ENCODE peak calls at places on chromosome 22, in seven cellular contexts. J is foreskin fibroblast, V is AG04450, N is neural progenitor cell, K is heart left ventricle, R is fibroblast of mammary gland, U is fibroblast of pulmonary artery. B is an unnamed sample.

GRCh38 chr22:20238567-20239062 is 29.5 kb downstream of the RTN4R start:
- DNase-seq in J (peak; percentile 44), V (no peak), N (peak; percentile 85), K (peak; percentile 55), R (peak; percentile 9), U (no peak), B (no peak)

GRCh38 chr22:36439481-36440271 is 41.8 kb downstream of the TXN2 start:
- DNase-seq in J (peak; percentile 96), V (peak; percentile 88), N (no peak), K (peak; percentile 88), R (peak; percentile 95), U (peak; percentile 92), B (peak; percentile 70)

GRCh38 chr22:20096574-20097420 is 16.8 kb downstream of the DGCR8 start:
- DNase-seq in J (no peak), V (no peak), N (no peak), K (no peak), R (no peak), U (no peak), B (no peak)

GRCh38 chr22:41523464-41524221 is 20.6 kb downstream of the POLR3H start:
- DNase-seq in J (peak; percentile 78), V (peak; percentile 71), N (no peak), K (peak; percentile 45), R (peak; percentile 76), U (peak; percentile 29), B (peak; percentile 45)

GRCh38 chr22:43884600-43885318 is 7.1 kb downstream of the PNPLA5 start:
- DNase-seq in J (peak; percentile 76), V (no peak), N (peak; percentile 77), K (peak; percentile 58), R (peak; percentile 49), U (peak; percentile 50), B (peak; percentile 3)

GRCh38 chr22:25383278-25383820 is 163.9 kb downstream of the CRYBB2 start:
- DNase-seq in J (no peak), V (no peak), N (peak; percentile 35), K (no peak), R (no peak), U (no peak), B (no peak)

GRCh38 chr22:24978308-24978707 is 25.8 kb downstream of the KIAA1671 start:
- DNase-seq in J (no peak), V (no peak), N (no peak), K (no peak), R (no peak), U (no peak), B (no peak)

GRCh38 chr22:46958191-46958590 is 195.7 kb downstream of the TBC1D22A start:
- DNase-seq in J (no peak), V (no peak), N (no peak), K (no peak), R (no peak), U (no peak), B (no peak)

GRCh38 chr22:28943501-28943879 is 60.1 kb downstream of the ZNRF3 start:
- DNase-seq in J (no peak), V (no peak), N (no peak), K (no peak), R (no peak), U (no peak), B (no peak)

GRCh38 chr22:36940676-36941075 is 27.2 kb downstream of the CSF2RB start:
- DNase-seq in J (no peak), V (no peak), N (no peak), K (no peak), R (no peak), U (no peak), B (no peak)

GRCh38 chr22:18987765-18988164 is 51.7 kb upstream of the PRODH start:
- DNase-seq in J (no peak), V (no peak), N (peak; percentile 62), K (no peak), R (peak; percentile 2), U (no peak), B (no peak)

GRCh38 chr22:35150163-35151107 is 84.5 kb downstream of the ISX start:
- DNase-seq in J (peak; percentile 49), V (no peak), N (peak; percentile 74), K (peak; percentile 59), R (peak; percentile 37), U (peak; percentile 51), B (no peak)

GRCh38 chr22:36405671-36406070 is 17.9 kb upstream of the MYH9 start:
- DNase-seq in J (peak; percentile 69), V (no peak), N (no peak), K (peak; percentile 46), R (no peak), U (peak; percentile 61), B (no peak)

GRCh38 chr22:46609175-46609690 is 11.0 kb upstream of the GRAMD4 start:
- DNase-seq in J (no peak), V (no peak), N (peak; percentile 44), K (no peak), R (no peak), U (no peak), B (no peak)

GRCh38 chr22:21725956-21726649 is 9.5 kb downstream of the YPEL1 start:
- DNase-seq in J (no peak), V (no peak), N (no peak), K (no peak), R (no peak), U (no peak), B (no peak)

GRCh38 chr22:21728270-21728669 is 7.3 kb downstream of the YPEL1 start:
- DNase-seq in J (no peak), V (no peak), N (no peak), K (no peak), R (no peak), U (no peak), B (no peak)

GRCh38 chr22:21727768-21728167 is 7.8 kb downstream of the YPEL1 start:
- DNase-seq in J (no peak), V (no peak), N (no peak), K (no peak), R (no peak), U (no peak), B (no peak)

GRCh38 chr22:21727159-21727558 is 8.4 kb downstream of the YPEL1 start:
- DNase-seq in J (no peak), V (no peak), N (no peak), K (no peak), R (no peak), U (no peak), B (no peak)

DNA sequence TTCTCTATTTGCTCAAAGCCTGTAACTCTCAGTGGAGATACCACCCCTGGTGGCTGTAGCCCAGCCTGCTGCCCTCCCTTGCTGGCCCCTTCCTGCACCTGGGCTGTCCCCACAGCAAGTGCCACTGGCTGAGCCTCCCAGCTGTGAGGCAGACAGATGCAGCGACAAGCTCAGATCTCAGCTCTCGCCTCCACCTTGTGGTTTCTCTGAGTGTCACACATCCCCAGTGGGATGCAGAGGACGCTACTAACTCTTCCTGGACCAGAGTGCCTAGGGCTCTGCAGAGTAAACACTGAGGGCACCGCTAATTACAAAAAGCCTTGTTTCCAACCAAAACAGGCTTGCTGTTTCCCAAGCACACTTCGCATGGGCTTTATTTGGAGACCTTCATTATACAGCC is 8.9 kb downstream of the YPEL1 start:
- DNase-seq in J (peak; percentile 25), V (no peak), N (peak; percentile 81), K (no peak), R (no peak), U (peak; percentile 11), B (no peak)
- TF ChIP-seq CTCF in J (peak; percentile 28), V (no peak), N (peak; percentile 56), K (no peak), R (no peak), U (peak; percentile 29), B (peak; percentile 1)

GRCh38 chr22:49189871-49190270 is 637.8 kb downstream of the BRD1 start:
- DNase-seq in J (no peak), V (no peak), N (no peak), K (no peak), R (no peak), U (no peak), B (no peak)

GRCh38 chr22:49186293-49186692 is 641.4 kb downstream of the BRD1 start:
- DNase-seq in J (no peak), V (no peak), N (no peak), K (no peak), R (no peak), U (no peak), B (no peak)

GRCh38 chr22:49186756-49187155 is 640.9 kb downstream of the BRD1 start:
- DNase-seq in J (no peak), V (no peak), N (no peak), K (no peak), R (no peak), U (no peak), B (no peak)

GRCh38 chr22:49188591-49188990 is 639.1 kb downstream of the BRD1 start:
- DNase-seq in J (no peak), V (no peak), N (no peak), K (no peak), R (no peak), U (no peak), B (no peak)

GRCh38 chr22:49188091-49188490 is 639.6 kb downstream of the BRD1 start:
- DNase-seq in J (no peak), V (no peak), N (no peak), K (no peak), R (no peak), U (no peak), B (no peak)
- TF ChIP-seq CTCF in J (no peak), V (no peak), N (no peak), K (no peak), R (no peak), U (no peak), B (no peak)

GRCh38 chr22:39215430-39216142 is 29.2 kb downstream of the PDGFB start:
- DNase-seq in J (no peak), V (no peak), N (peak; percentile 45), K (no peak), R (no peak), U (no peak), B (no peak)
- TF ChIP-seq CTCF in J (peak; percentile 13), V (peak; percentile 41), N (peak; percentile 53), K (peak; percentile 51), R (peak; percentile 34), U (peak; percentile 38), B (peak; percentile 19)

DNA sequence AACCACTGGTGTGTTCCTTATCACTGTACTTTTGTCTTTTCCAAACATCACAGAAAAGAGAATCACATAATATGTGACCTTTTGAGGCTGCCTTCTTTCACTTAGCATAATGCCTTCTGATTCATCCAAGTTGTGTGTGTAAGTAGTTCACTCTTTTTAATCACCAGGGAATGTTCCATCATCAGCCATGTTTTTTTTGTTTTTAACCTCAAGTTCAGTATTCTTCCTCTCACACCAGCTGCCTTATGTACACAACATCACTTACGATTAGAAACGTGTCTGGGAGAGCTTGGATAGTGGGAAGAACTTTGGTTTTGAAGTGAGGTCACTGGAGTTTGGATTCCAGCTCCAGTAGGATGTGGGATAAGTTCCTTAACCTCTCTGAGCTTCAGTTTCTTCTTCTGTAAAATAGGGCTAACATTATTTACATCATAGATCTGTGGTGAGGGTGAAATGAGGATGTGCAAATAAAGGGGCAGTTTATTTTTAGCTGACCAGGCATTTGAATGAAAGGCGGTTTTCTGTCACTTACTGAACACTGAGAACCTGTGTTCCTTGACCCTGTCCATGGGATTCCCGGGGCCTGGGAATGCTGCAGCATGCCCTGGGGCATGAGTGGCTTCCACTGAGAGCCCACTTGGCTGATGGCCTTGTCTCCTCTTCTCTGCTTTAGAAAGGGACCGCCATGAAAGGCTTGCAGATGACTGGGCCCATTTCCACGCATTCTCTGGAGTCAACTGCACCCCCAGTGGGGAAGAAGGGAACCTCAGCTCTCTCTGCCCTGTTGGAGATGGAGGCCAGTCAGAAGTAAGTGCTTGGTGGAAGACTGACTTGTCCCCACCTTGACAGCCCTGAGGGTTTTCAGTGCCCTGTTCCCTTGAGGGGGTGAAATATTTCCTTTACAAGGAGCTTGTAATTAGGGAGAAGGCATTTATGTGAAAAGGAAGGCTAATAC is 92.6 kb downstream of the DEPDC5 start:
- DNase-seq in J (peak; percentile 42), V (peak; percentile 68), N (no peak), K (no peak), R (peak; percentile 57), U (peak; percentile 44), B (no peak)
- TF ChIP-seq CTCF in J (peak; percentile 7), V (peak; percentile 33), N (peak; percentile 38), K (peak; percentile 16), R (peak; percentile 38), U (peak; percentile 32), B (peak; percentile 10)

GRCh38 chr22:22810018-22810427 is 77.6 kb upstream of the IGLL5 start:
- DNase-seq in J (peak; percentile 68), V (no peak), N (peak; percentile 82), K (peak; percentile 65), R (no peak), U (peak; percentile 52), B (no peak)
- TF ChIP-seq CTCF in J (peak; percentile 81), V (peak; percentile 76), N (peak; percentile 91), K (no peak), R (no peak), U (peak; percentile 94), B (no peak)